ENCODE peak calls at places on chromosome 11, in four cellular contexts. Q is GM18507, S is NCI-H2081, Z is iris pigment epithelial cell. L is an unnamed sample.
A peak's percentile ranks its signal among the peaks of the same experiment; 100 is the strongest.

GRCh38 chr11:8327761-8328192 is 64.1 kb upstream of the LMO1 start:
- DNase-seq in Q (peak; percentile 46), S (no peak), Z (peak; percentile 9), L (peak; percentile 9)

GRCh38 chr11:126585388-126586302 is 230.2 kb downstream of the ST3GAL4 start:
- DNase-seq in Q (no peak), S (peak; percentile 81), Z (peak; percentile 92), L (peak; percentile 91)

GRCh38 chr11:108302121-108302785 is 79.4 kb downstream of the ATM start:
- DNase-seq in Q (peak; percentile 3), S (no peak), Z (peak; percentile 80), L (peak; percentile 30)

GRCh38 chr11:418343-419247 is 3.8 kb upstream of the SIGIRR start:
- DNase-seq in Q (no peak), S (no peak), Z (no peak), L (no peak)

GRCh38 chr11:121595717-121596156 is 143.0 kb upstream of the SORL1-AS1 start:
- DNase-seq in Q (no peak), S (no peak), Z (peak; percentile 99), L (peak; percentile 100)

GRCh38 chr11:128686745-128687177 is 7.1 kb upstream of the FLI1 start:
- DNase-seq in Q (no peak), S (no peak), Z (peak; percentile 58), L (no peak)

GRCh38 chr11:74672956-74673895 is 58.0 kb downstream of the CHRDL2 start:
- DNase-seq in Q (no peak), S (peak; percentile 21), Z (peak; percentile 99), L (peak; percentile 98)

GRCh38 chr11:2215230-2215560 is 43.6 kb upstream of the TH start:
- DNase-seq in Q (no peak), S (no peak), Z (no peak), L (no peak)

L was measured in astrocyte.